ENCODE peak calls at places on chromosomes 11 and 22, in seven cellular contexts. One of them, this sample, is unnamed.

GRCh38 chr11:88552377-88553029 is 215.0 kb upstream of the CTSC start:
- DNase-seq in brain microvascular endothelial cell: peak; percentile 43
- DNase-seq in sciatic nerve: no peak
- DNase-seq in right lobe of liver: peak; percentile 56
- DNase-seq in T-helper 17 cell: peak; percentile 25
- DNase-seq in NCI-H524: peak; percentile 48
- DNase-seq in choroid plexus epithelial cell: peak; percentile 75
- DNase-seq in this sample: peak; percentile 33

GRCh38 chr11:124214027-124214426 is 26.9 kb upstream of the OR8G1 start:
- DNase-seq in right lobe of liver: no peak
- DNase-seq in NCI-H524: no peak
- DNase-seq in brain microvascular endothelial cell: no peak
- DNase-seq in choroid plexus epithelial cell: no peak
- DNase-seq in T-helper 17 cell: no peak
- DNase-seq in sciatic nerve: no peak
- DNase-seq in this sample: no peak

GRCh38 chr22:24060375-24060788 is 49.3 kb downstream of the CABIN1 start:
- DNase-seq in brain microvascular endothelial cell: peak; percentile 96
- DNase-seq in sciatic nerve: no peak
- DNase-seq in T-helper 17 cell: no peak
- DNase-seq in choroid plexus epithelial cell: peak; percentile 96
- DNase-seq in right lobe of liver: no peak
- DNase-seq in NCI-H524: no peak
- DNase-seq in this sample: no peak

GRCh38 chr11:3119141-3119821 is 45.8 kb downstream of the OSBPL5 start:
- DNase-seq in right lobe of liver: peak; percentile 41
- DNase-seq in sciatic nerve: peak; percentile 53
- DNase-seq in brain microvascular endothelial cell: no peak
- DNase-seq in T-helper 17 cell: no peak
- DNase-seq in choroid plexus epithelial cell: no peak
- DNase-seq in NCI-H524: no peak
- DNase-seq in this sample: no peak

GRCh38 chr11:1343391-1344055 is 34.1 kb upstream of the TOLLIP start:
- DNase-seq in right lobe of liver: peak; percentile 30
- DNase-seq in NCI-H524: no peak
- DNase-seq in brain microvascular endothelial cell: no peak
- DNase-seq in T-helper 17 cell: no peak
- DNase-seq in sciatic nerve: no peak
- DNase-seq in choroid plexus epithelial cell: no peak
- DNase-seq in this sample: no peak

GRCh38 chr11:70700453-70700852 is 302.1 kb downstream of the CTTN start:
- DNase-seq in NCI-H524: no peak
- DNase-seq in choroid plexus epithelial cell: no peak
- DNase-seq in T-helper 17 cell: no peak
- DNase-seq in right lobe of liver: no peak
- DNase-seq in sciatic nerve: no peak
- DNase-seq in brain microvascular endothelial cell: no peak
- DNase-seq in this sample: no peak

GRCh38 chr22:28904211-28904808 is 20.9 kb downstream of the ZNRF3 start:
- DNase-seq in brain microvascular endothelial cell: no peak
- DNase-seq in sciatic nerve: no peak
- DNase-seq in T-helper 17 cell: no peak
- DNase-seq in choroid plexus epithelial cell: peak; percentile 60
- DNase-seq in NCI-H524: no peak
- DNase-seq in right lobe of liver: no peak
- DNase-seq in this sample: no peak

GRCh38 chr11:18853086-18853720 is 61.6 kb upstream of the PTPN5 start:
- DNase-seq in NCI-H524: peak; percentile 65
- DNase-seq in right lobe of liver: no peak
- DNase-seq in sciatic nerve: no peak
- DNase-seq in brain microvascular endothelial cell: peak; percentile 10
- DNase-seq in choroid plexus epithelial cell: peak; percentile 60
- DNase-seq in T-helper 17 cell: no peak
- DNase-seq in this sample: no peak

GRCh38 chr11:67507891-67508485 is at the start of gene CDK2AP2:
- DNase-seq in choroid plexus epithelial cell: peak; percentile 100
- DNase-seq in NCI-H524: peak; percentile 99
- DNase-seq in brain microvascular endothelial cell: peak; percentile 100
- DNase-seq in sciatic nerve: peak; percentile 100
- DNase-seq in right lobe of liver: peak; percentile 100
- DNase-seq in T-helper 17 cell: peak; percentile 90
- DNase-seq in this sample: peak; percentile 100

GRCh38 chr11:110091995-110092576 is 1.1 kb upstream of the ZC3H12C start:
- DNase-seq in NCI-H524: peak; percentile 62
- DNase-seq in T-helper 17 cell: no peak
- DNase-seq in brain microvascular endothelial cell: no peak
- DNase-seq in right lobe of liver: no peak
- DNase-seq in choroid plexus epithelial cell: peak; percentile 42
- DNase-seq in sciatic nerve: no peak
- DNase-seq in this sample: no peak

GRCh38 chr11:62508336-62509058 is 38.1 kb downstream of the AHNAK start:
- DNase-seq in brain microvascular endothelial cell: peak; percentile 17
- DNase-seq in T-helper 17 cell: no peak
- DNase-seq in sciatic nerve: peak; percentile 88
- DNase-seq in choroid plexus epithelial cell: peak; percentile 57
- DNase-seq in right lobe of liver: peak; percentile 61
- DNase-seq in NCI-H524: peak; percentile 40
- DNase-seq in this sample: no peak